ENCODE peak calls at places on chromosomes 7 and 10, in seven cellular contexts. One of them, this sample, is unnamed.

GRCh38 chr10:74500806-74501205 is 325.6 kb upstream of the KAT6B start:
- DNase-seq in astrocyte of the cerebellum: no peak
- DNase-seq in colonic mucosa: no peak
- DNase-seq in GM06990: no peak
- DNase-seq in stomach: no peak
- DNase-seq in HCT116: no peak
- DNase-seq in foreskin fibroblast: peak
- DNase-seq in this sample: no peak

GRCh38 chr7:50610521-50611277 is 45.5 kb upstream of the DDC start:
- DNase-seq in GM06990: no peak
- DNase-seq in foreskin fibroblast: peak
- DNase-seq in HCT116: no peak
- DNase-seq in astrocyte of the cerebellum: peak
- DNase-seq in stomach: no peak
- DNase-seq in colonic mucosa: no peak
- DNase-seq in this sample: no peak

GRCh38 chr7:90267263-90267858 is 22.4 kb downstream of the CFAP69 start:
- DNase-seq in foreskin fibroblast: no peak
- DNase-seq in HCT116: no peak
- DNase-seq in astrocyte of the cerebellum: no peak
- DNase-seq in stomach: no peak
- DNase-seq in GM06990: no peak
- DNase-seq in colonic mucosa: no peak
- DNase-seq in this sample: no peak

GRCh38 chr7:17942231-17942630 is 1.9 kb upstream of the SNX13 start:
- DNase-seq in stomach: no peak
- DNase-seq in GM06990: no peak
- DNase-seq in astrocyte of the cerebellum: no peak
- DNase-seq in HCT116: no peak
- DNase-seq in colonic mucosa: no peak
- DNase-seq in foreskin fibroblast: no peak
- DNase-seq in this sample: no peak

GRCh38 chr7:47711776-47712175 is 129.9 kb upstream of the TNS3 start:
- DNase-seq in astrocyte of the cerebellum: no peak
- DNase-seq in colonic mucosa: no peak
- DNase-seq in GM06990: no peak
- DNase-seq in stomach: no peak
- DNase-seq in HCT116: no peak
- DNase-seq in foreskin fibroblast: no peak
- DNase-seq in this sample: no peak

GRCh38 chr10:100728928-100729876 is 16.2 kb upstream of the PAX2 start:
- DNase-seq in stomach: peak
- DNase-seq in colonic mucosa: peak
- DNase-seq in GM06990: no peak
- DNase-seq in astrocyte of the cerebellum: no peak
- DNase-seq in HCT116: peak
- DNase-seq in foreskin fibroblast: peak
- DNase-seq in this sample: peak

GRCh38 chr10:58952162-58952561 is 224.3 kb upstream of the PHYHIPL start:
- DNase-seq in colonic mucosa: no peak
- DNase-seq in foreskin fibroblast: peak
- DNase-seq in stomach: no peak
- DNase-seq in HCT116: no peak
- DNase-seq in GM06990: no peak
- DNase-seq in astrocyte of the cerebellum: no peak
- DNase-seq in this sample: no peak

GRCh38 chr10:96683710-96684109 is 36.6 kb downstream of the PIK3AP1 start:
- DNase-seq in stomach: no peak
- DNase-seq in GM06990: no peak
- DNase-seq in foreskin fibroblast: peak
- DNase-seq in HCT116: no peak
- DNase-seq in colonic mucosa: no peak
- DNase-seq in astrocyte of the cerebellum: no peak
- DNase-seq in this sample: no peak

GRCh38 chr10:56317603-56318002 is 43.5 kb downstream of the ZWINT start:
- DNase-seq in colonic mucosa: no peak
- DNase-seq in astrocyte of the cerebellum: no peak
- DNase-seq in stomach: no peak
- DNase-seq in GM06990: no peak
- DNase-seq in foreskin fibroblast: no peak
- DNase-seq in HCT116: no peak
- DNase-seq in this sample: no peak

GRCh38 chr7:28773423-28774129 is 184.6 kb downstream of the TRIL start:
- DNase-seq in colonic mucosa: peak
- DNase-seq in HCT116: no peak
- DNase-seq in astrocyte of the cerebellum: no peak
- DNase-seq in GM06990: no peak
- DNase-seq in stomach: no peak
- DNase-seq in foreskin fibroblast: no peak
- DNase-seq in this sample: no peak

GRCh38 chr7:42763137-42763551 is 148.7 kb downstream of the C7orf25 start:
- DNase-seq in colonic mucosa: no peak
- DNase-seq in HCT116: no peak
- DNase-seq in astrocyte of the cerebellum: no peak
- DNase-seq in stomach: no peak
- DNase-seq in foreskin fibroblast: no peak
- DNase-seq in GM06990: no peak
- DNase-seq in this sample: no peak

GRCh38 chr10:13701157-13701919 is 114.6 kb downstream of the PRPF18 start:
- DNase-seq in astrocyte of the cerebellum: no peak
- DNase-seq in GM06990: no peak
- DNase-seq in stomach: no peak
- DNase-seq in HCT116: no peak
- DNase-seq in colonic mucosa: no peak
- DNase-seq in foreskin fibroblast: no peak
- DNase-seq in this sample: no peak

GRCh38 chr7:115477193-115477651 is 553.3 kb downstream of the TFEC start:
- DNase-seq in colonic mucosa: peak
- DNase-seq in HCT116: no peak
- DNase-seq in GM06990: no peak
- DNase-seq in astrocyte of the cerebellum: no peak
- DNase-seq in foreskin fibroblast: peak
- DNase-seq in stomach: no peak
- DNase-seq in this sample: peak

GRCh38 chr10:111119637-111120036 is 42.8 kb downstream of the ADRA2A start:
- DNase-seq in HCT116: no peak
- DNase-seq in GM06990: no peak
- DNase-seq in foreskin fibroblast: no peak
- DNase-seq in stomach: no peak
- DNase-seq in colonic mucosa: no peak
- DNase-seq in astrocyte of the cerebellum: no peak
- DNase-seq in this sample: no peak

GRCh38 chr7:10212664-10213063 is 761.0 kb upstream of the PHF14 start:
- DNase-seq in stomach: no peak
- DNase-seq in HCT116: no peak
- DNase-seq in colonic mucosa: no peak
- DNase-seq in foreskin fibroblast: no peak
- DNase-seq in astrocyte of the cerebellum: no peak
- DNase-seq in GM06990: no peak
- DNase-seq in this sample: no peak

GRCh38 chr10:102186128-102186527 is 33.9 kb downstream of the NOLC1 start:
- DNase-seq in astrocyte of the cerebellum: no peak
- DNase-seq in foreskin fibroblast: peak
- DNase-seq in colonic mucosa: no peak
- DNase-seq in GM06990: no peak
- DNase-seq in stomach: no peak
- DNase-seq in HCT116: no peak
- DNase-seq in this sample: no peak

GRCh38 chr7:106640368-106641141 is 20.4 kb downstream of the CCDC71L start:
- DNase-seq in stomach: no peak
- DNase-seq in GM06990: no peak
- DNase-seq in foreskin fibroblast: peak
- DNase-seq in HCT116: no peak
- DNase-seq in astrocyte of the cerebellum: no peak
- DNase-seq in colonic mucosa: no peak
- DNase-seq in this sample: no peak

DNA sequence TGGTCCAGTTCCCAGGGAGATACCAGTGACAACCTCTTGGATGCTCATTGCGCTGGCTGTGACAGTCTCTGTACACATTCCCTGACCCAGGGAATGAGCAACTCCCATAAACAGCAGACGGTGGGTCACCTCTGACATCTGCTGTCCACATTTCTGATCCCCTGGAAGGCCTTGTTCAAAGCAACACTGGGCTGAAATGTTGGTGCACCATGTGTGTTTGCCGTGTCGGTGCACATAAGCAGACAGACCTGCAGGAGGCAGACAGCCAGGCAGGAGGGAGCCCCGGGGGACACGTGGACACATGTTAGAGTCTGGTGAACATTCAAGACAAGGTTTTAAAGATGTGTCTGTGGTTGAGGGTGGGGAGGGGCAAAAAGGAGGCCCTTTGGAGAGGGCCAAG is 254.9 kb downstream of the PLXNA4 start:
- DNase-seq in HCT116: no peak
- DNase-seq in foreskin fibroblast: peak
- DNase-seq in stomach: no peak
- DNase-seq in astrocyte of the cerebellum: no peak
- DNase-seq in GM06990: no peak
- DNase-seq in colonic mucosa: no peak
- DNase-seq in this sample: peak
- TF ChIP-seq CTCF in HCT116: no peak
- TF ChIP-seq CTCF in foreskin fibroblast: peak
- TF ChIP-seq CTCF in stomach: no peak
- TF ChIP-seq CTCF in astrocyte of the cerebellum: peak
- TF ChIP-seq CTCF in GM06990: no peak
- TF ChIP-seq CTCF in colonic mucosa: no peak
- TF ChIP-seq CTCF in this sample: peak

GRCh38 chr7:156895024-156895780 is 2.2 kb upstream of the LMBR1 start:
- DNase-seq in astrocyte of the cerebellum: no peak
- DNase-seq in colonic mucosa: no peak
- DNase-seq in HCT116: no peak
- DNase-seq in stomach: no peak
- DNase-seq in GM06990: no peak
- DNase-seq in foreskin fibroblast: no peak
- DNase-seq in this sample: no peak
- TF ChIP-seq CTCF in astrocyte of the cerebellum: no peak
- TF ChIP-seq CTCF in colonic mucosa: no peak
- TF ChIP-seq CTCF in HCT116: peak
- TF ChIP-seq CTCF in stomach: no peak
- TF ChIP-seq CTCF in GM06990: no peak
- TF ChIP-seq CTCF in foreskin fibroblast: no peak
- TF ChIP-seq CTCF in this sample: no peak

GRCh38 chr10:124872681-124873080 is 69.2 kb upstream of the ZRANB1 start:
- DNase-seq in foreskin fibroblast: no peak
- DNase-seq in HCT116: no peak
- DNase-seq in astrocyte of the cerebellum: no peak
- DNase-seq in stomach: no peak
- DNase-seq in GM06990: no peak
- DNase-seq in colonic mucosa: no peak
- DNase-seq in this sample: no peak

GRCh38 chr10:124879136-124879535 is 62.8 kb upstream of the ZRANB1 start:
- DNase-seq in GM06990: no peak
- DNase-seq in HCT116: no peak
- DNase-seq in foreskin fibroblast: no peak
- DNase-seq in stomach: no peak
- DNase-seq in colonic mucosa: no peak
- DNase-seq in astrocyte of the cerebellum: no peak
- DNase-seq in this sample: no peak

GRCh38 chr10:124878457-124878739 is 63.5 kb upstream of the ZRANB1 start:
- DNase-seq in stomach: no peak
- DNase-seq in GM06990: no peak
- DNase-seq in foreskin fibroblast: no peak
- DNase-seq in colonic mucosa: no peak
- DNase-seq in astrocyte of the cerebellum: no peak
- DNase-seq in HCT116: no peak
- DNase-seq in this sample: no peak

GRCh38 chr10:124870854-124871425 is 69.3 kb downstream of the ABRAXAS2 start:
- DNase-seq in colonic mucosa: no peak
- DNase-seq in foreskin fibroblast: no peak
- DNase-seq in HCT116: no peak
- DNase-seq in astrocyte of the cerebellum: no peak
- DNase-seq in GM06990: no peak
- DNase-seq in stomach: no peak
- DNase-seq in this sample: no peak

GRCh38 chr10:124875596-124875995 is 66.3 kb upstream of the ZRANB1 start:
- DNase-seq in stomach: no peak
- DNase-seq in HCT116: peak
- DNase-seq in foreskin fibroblast: peak
- DNase-seq in GM06990: no peak
- DNase-seq in astrocyte of the cerebellum: peak
- DNase-seq in colonic mucosa: no peak
- DNase-seq in this sample: no peak
- TF ChIP-seq CTCF in stomach: no peak
- TF ChIP-seq CTCF in HCT116: no peak
- TF ChIP-seq CTCF in foreskin fibroblast: peak
- TF ChIP-seq CTCF in GM06990: no peak
- TF ChIP-seq CTCF in astrocyte of the cerebellum: peak
- TF ChIP-seq CTCF in colonic mucosa: no peak
- TF ChIP-seq CTCF in this sample: no peak

GRCh38 chr7:23343102-23343501 is 44.0 kb downstream of the MALSU1 start:
- DNase-seq in stomach: no peak
- DNase-seq in astrocyte of the cerebellum: no peak
- DNase-seq in colonic mucosa: no peak
- DNase-seq in GM06990: no peak
- DNase-seq in foreskin fibroblast: no peak
- DNase-seq in HCT116: no peak
- DNase-seq in this sample: no peak

GRCh38 chr7:23347007-23347681 is 48.0 kb downstream of the MALSU1 start:
- DNase-seq in stomach: no peak
- DNase-seq in HCT116: no peak
- DNase-seq in foreskin fibroblast: peak
- DNase-seq in GM06990: no peak
- DNase-seq in astrocyte of the cerebellum: no peak
- DNase-seq in colonic mucosa: no peak
- DNase-seq in this sample: no peak

GRCh38 chr7:23343806-23344500 is 44.8 kb downstream of the MALSU1 start:
- DNase-seq in GM06990: no peak
- DNase-seq in astrocyte of the cerebellum: peak
- DNase-seq in HCT116: no peak
- DNase-seq in foreskin fibroblast: no peak
- DNase-seq in stomach: no peak
- DNase-seq in colonic mucosa: no peak
- DNase-seq in this sample: no peak

GRCh38 chr7:23347682-23348180 is 48.6 kb downstream of the MALSU1 start:
- DNase-seq in HCT116: peak
- DNase-seq in GM06990: no peak
- DNase-seq in foreskin fibroblast: peak
- DNase-seq in stomach: no peak
- DNase-seq in astrocyte of the cerebellum: peak
- DNase-seq in colonic mucosa: no peak
- DNase-seq in this sample: no peak

DNA sequence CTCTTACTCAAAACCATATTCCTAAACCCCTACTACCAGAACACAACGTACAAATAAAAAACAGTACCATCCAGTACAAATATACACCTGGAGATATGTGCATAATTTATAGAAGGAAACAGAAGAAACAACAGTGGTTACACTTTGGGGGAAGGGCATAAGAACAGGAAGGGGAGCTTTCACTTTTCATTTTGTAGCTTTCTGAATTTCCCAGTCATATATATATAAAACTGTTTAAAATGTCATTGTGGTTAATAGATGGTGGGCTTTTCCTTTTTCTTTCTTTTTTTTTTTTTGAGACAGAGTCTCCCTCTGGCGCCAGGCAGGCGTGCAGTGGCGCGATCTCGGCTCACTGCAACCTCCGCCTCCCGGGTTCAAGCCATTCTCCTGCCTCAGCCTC is 47.2 kb downstream of the MALSU1 start:
- DNase-seq in stomach: no peak
- DNase-seq in astrocyte of the cerebellum: no peak
- DNase-seq in colonic mucosa: no peak
- DNase-seq in foreskin fibroblast: no peak
- DNase-seq in HCT116: no peak
- DNase-seq in GM06990: peak
- DNase-seq in this sample: no peak
- TF ChIP-seq CTCF in stomach: no peak
- TF ChIP-seq CTCF in astrocyte of the cerebellum: no peak
- TF ChIP-seq CTCF in colonic mucosa: no peak
- TF ChIP-seq CTCF in foreskin fibroblast: no peak
- TF ChIP-seq CTCF in HCT116: no peak
- TF ChIP-seq CTCF in GM06990: no peak
- TF ChIP-seq CTCF in this sample: no peak

This sample was measured in nephron progenitor cell.